ENCODE peak calls at places on chromosomes 4 and X, in eight cellular contexts. A, B, E, H, D, K, X and L are unnamed samples. For H3K27me3, the result is how much of the 10 kb centered on the place peaks cover.

GRCh38 chr4:143692241-143692640 is 8.2 kb downstream of the FREM3 start:
- DNase-seq in A (no peak), B (no peak), E (no peak), H (no peak), D (no peak), K (no peak), X (no peak), L (no peak)

GRCh38 chr4:72791054-72791453 is 222.0 kb upstream of the ADAMTS3 start:
- DNase-seq in A (no peak), B (no peak), E (no peak), H (no peak), D (no peak), K (no peak), X (no peak), L (no peak)

GRCh38 chrX:97563531-97564133 is 679.9 kb downstream of the RPA4 start:
- DNase-seq in A (no peak), B (no peak), E (no peak), H (no peak), D (peak), K (peak), X (peak), L (peak)

GRCh38 chr4:6029254-6029653 is 11.0 kb upstream of the C4orf50 start:
- DNase-seq in A (no peak), B (no peak), E (no peak), H (no peak), D (no peak), K (no peak), X (no peak), L (no peak)

GRCh38 chr4:8235224-8235623 is 34.3 kb upstream of the HTRA3 start:
- DNase-seq in A (no peak), B (no peak), E (no peak), H (no peak), D (no peak), K (peak), X (no peak), L (no peak)

GRCh38 chr4:179112441-179113170 is 1670.4 kb upstream of the AGA start:
- DNase-seq in A (no peak), B (no peak), E (no peak), H (no peak), D (no peak), K (no peak), X (no peak), L (no peak)

GRCh38 chr4:39025552-39026085 is 6.6 kb downstream of the TMEM156 start:
- DNase-seq in A (no peak), B (no peak), E (no peak), H (no peak), D (no peak), K (no peak), X (no peak), L (no peak)

GRCh38 chr4:152696764-152697250 is 17.0 kb upstream of the TMEM154 start:
- DNase-seq in A (no peak), B (no peak), E (no peak), H (no peak), D (no peak), K (peak), X (no peak), L (no peak)

GRCh38 chr4:181960384-181960783 is 282.8 kb upstream of the TENM3 start:
- DNase-seq in A (no peak), B (no peak), E (no peak), H (no peak), D (no peak), K (no peak), X (no peak), L (no peak)

GRCh38 chrX:108224727-108225455 is 133.3 kb downstream of the ATG4A start:
- DNase-seq in A (no peak), B (no peak), E (no peak), H (no peak), D (no peak), K (no peak), X (no peak), L (no peak)

GRCh38 chrX:2894885-2895292 is 34.2 kb downstream of the ARSD start:
- DNase-seq in A (no peak), B (no peak), E (peak), H (peak), D (peak), K (no peak), X (no peak), L (peak)

DNA sequence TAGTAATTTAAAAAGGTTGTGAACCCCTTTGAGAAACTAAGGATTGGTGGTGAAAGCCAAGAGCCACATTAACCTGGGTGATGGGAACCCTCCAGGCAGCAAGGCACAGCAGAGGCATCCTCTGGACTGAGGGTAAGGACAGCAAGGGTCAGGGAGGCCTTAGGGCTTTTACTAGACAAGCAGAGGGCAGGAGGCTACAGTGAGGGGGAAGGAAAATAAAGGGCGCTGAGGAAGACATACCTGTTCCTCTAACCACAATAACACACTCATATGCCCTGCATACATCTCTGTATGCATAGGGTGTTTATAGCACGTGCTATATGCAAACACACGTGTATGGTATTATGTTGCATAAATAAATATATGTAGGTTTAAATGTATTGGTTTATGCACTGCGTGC is 18.7 kb downstream of the GPM6B start:
- DNase-seq in A (no peak), B (no peak), E (no peak), H (no peak), D (no peak), K (no peak), X (no peak), L (no peak)
- H3K27me3 ChIP-seq in A (under half), B (under half), E (under half), H (under half), D (under half), K (under half), X (under half), L (under half)

GRCh38 chr4:145639281-145639680 is 20.1 kb downstream of the MMAA start:
- DNase-seq in A (no peak), B (no peak), E (no peak), H (no peak), D (no peak), K (no peak), X (no peak), L (no peak)

DNA sequence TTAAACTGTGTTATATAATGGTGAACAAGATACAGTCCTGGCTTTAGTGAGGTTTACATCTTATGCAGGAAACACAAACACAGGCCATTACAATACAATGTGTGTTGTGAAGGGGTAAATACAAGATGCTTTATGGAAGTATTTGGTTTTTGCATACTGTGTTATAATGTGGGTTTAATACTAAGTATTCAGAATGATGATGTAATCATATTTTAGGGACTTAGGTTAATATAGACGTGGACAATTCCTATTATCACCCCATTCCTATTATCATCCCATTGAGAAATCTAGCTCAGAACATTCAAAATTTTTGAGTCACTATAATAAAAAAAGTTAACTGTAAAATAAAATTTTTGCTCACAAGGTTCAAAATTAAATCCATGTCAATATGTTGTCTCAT is 24.1 kb downstream of the MMAA start:
- DNase-seq in A (no peak), B (no peak), E (no peak), H (no peak), D (no peak), K (no peak), X (no peak), L (no peak)
- TF ChIP-seq CTCF in A (no peak), B (no peak), E (no peak), H (no peak), D (no peak), K (no peak), X (no peak), L (no peak)

DNA sequence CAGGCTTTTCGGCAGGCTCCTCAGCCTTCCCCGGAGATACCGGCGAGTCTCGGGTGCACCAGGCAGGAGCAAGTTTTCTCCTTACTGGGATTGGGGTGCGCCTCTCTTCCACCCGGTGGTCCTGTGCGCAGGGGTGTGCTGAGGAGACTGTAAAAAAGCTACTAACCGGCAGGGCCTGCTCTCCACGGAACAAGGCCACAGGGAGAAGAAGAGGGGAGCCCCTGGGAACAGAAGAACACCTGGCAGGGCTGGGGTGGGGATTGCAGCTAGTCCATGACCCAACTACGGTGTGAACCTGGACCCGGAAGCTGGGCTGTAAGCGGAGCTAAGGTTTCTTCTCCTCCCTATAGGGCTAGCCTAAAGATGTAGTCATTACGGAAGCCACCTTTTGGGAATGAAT is 17.7 kb upstream of the ZIC3 start:
- DNase-seq in A (no peak), B (no peak), E (no peak), H (no peak), D (no peak), K (no peak), X (no peak), L (no peak)
- H3K27me3 ChIP-seq in A (under half), B (half or more), E (under half), H (half or more), D (under half), K (under half), X (half or more), L (under half)

GRCh38 chr4:10063544-10064300 is 42.4 kb upstream of the SLC2A9 start:
- DNase-seq in A (no peak), B (peak), E (peak), H (peak), D (peak), K (no peak), X (peak), L (no peak)
- TF ChIP-seq CTCF in A (peak), B (peak), E (peak), H (peak), D (peak), K (peak), X (peak), L (no peak)

DNA sequence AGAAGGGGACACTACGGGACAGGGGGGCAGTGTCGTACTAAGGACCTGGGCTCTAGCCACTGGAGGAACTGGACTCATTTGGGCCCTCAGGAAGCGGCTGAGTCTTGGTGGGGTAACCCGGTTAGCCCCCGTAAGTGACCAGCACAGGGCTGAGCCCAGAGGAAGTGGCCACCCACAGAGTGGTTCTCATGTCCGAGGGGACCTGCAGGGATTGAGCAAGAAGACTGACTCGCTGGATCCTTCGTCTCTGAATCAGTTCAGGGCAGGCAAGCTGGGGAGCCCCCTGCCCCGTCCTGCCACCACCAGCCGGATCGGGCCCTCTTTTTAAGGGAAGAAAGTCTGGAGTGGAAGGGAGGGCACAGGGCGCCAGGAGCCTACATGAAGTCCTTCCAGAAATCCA is 719 bp upstream of the BGN start:
- DNase-seq in A (no peak), B (no peak), E (no peak), H (no peak), D (no peak), K (no peak), X (no peak), L (no peak)
- H3K27me3 ChIP-seq in A (under half), B (under half), E (under half), H (under half), D (under half), K (under half), X (under half), L (under half)

GRCh38 chr4:150250998-150251651 is 172.9 kb downstream of the DCLK2 start:
- DNase-seq in A (no peak), B (no peak), E (no peak), H (no peak), D (no peak), K (no peak), X (no peak), L (no peak)

GRCh38 chr4:150244600-150244999 is 166.4 kb downstream of the DCLK2 start:
- DNase-seq in A (no peak), B (no peak), E (no peak), H (no peak), D (no peak), K (no peak), X (no peak), L (no peak)

GRCh38 chr4:150250293-150250997 is 172.2 kb downstream of the DCLK2 start:
- DNase-seq in A (no peak), B (no peak), E (no peak), H (no peak), D (no peak), K (no peak), X (no peak), L (no peak)

GRCh38 chr4:150251752-150252190 is 173.5 kb downstream of the DCLK2 start:
- DNase-seq in A (no peak), B (no peak), E (no peak), H (peak), D (no peak), K (no peak), X (no peak), L (no peak)

GRCh38 chr4:150248181-150248580 is 169.9 kb downstream of the DCLK2 start:
- DNase-seq in A (no peak), B (no peak), E (no peak), H (no peak), D (no peak), K (no peak), X (no peak), L (no peak)
- TF ChIP-seq CTCF in A (peak), B (no peak), E (no peak), H (no peak), D (no peak), K (no peak), X (no peak), L (no peak)

DNA sequence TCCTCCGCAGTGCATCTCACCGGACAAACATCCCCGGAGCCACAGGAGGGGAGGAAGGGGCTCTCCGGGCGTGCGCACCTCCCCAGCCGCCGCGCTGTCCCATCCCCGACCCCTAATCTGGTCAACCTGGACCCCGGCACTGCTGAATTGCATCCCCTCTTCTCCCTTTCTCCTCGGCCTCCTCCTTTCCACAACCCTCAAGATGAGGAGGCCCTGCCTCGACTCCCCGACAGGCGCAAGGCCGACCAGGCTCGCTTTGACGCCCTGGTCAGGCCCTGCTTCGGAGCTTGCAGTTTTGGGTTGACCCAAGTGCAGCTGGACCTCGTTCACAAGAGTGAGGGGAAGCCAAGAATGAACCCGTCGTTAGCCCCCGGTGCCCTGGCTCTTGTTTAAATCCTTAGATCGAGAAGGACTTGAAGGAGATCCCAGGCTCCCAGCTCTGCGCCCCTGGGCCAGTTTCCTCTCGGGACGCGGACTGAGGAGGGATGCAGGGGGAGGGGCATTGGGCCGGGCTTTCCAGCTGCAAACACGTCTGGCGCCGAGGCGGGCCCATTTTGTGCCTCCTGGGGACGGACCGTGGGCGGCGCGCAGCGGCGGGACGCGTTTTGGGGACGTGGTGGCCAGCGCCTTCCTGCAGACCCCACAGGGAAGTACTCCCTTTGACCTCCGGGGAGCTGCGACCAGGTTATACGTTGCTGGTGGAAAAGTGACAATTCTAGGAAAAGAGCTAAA is 2.5 kb downstream of the PDGFRA start:
- DNase-seq in A (peak), B (peak), E (peak), H (no peak), D (no peak), K (no peak), X (peak), L (peak)
- H3K27me3 ChIP-seq in A (half or more), B (half or more), E (under half), H (under half), D (under half), K (under half), X (half or more), L (half or more)

DNA sequence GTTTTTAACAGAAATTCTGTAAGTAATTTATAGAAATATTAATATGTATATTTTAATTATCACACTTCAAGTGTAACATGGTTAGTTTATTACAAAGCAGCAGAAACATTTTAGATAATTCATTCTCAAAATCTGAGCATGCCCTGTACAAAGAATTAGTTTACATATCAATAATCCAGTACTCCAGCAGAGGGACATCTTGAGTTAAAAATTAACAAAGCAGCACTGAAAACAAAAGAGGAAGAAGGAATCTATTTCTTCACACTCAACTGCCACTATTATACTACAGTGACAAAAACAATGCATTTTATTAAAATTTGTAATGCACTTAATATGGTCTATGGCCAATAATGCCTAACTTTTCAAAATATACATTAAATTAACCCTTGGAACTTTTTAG is 179.1 kb upstream of the KLHL4 start:
- DNase-seq in A (no peak), B (no peak), E (no peak), H (no peak), D (no peak), K (no peak), X (no peak), L (no peak)
- TF ChIP-seq CTCF in A (peak), B (peak), E (peak), H (no peak), D (no peak), K (no peak), X (peak), L (no peak)

DNA sequence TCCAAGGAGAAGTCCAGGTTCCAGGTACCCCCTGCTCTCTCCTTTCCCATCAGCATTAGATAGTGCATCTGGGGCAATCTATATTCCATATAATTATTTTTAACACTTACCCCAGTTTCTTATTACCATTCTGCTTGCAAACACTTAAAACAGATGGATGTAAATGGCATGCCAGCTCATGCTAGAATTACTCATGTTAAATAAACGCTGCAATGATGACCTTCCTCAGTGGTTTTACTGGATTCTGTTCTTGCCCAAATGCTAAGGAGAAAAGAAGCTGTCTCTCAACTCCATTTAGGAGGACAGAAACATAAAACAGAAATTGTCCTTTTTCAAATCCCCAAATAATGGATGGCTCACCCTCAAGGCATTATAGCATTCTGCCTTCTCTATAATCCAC is 161.1 kb downstream of the NLGN4X start:
- DNase-seq in A (no peak), B (no peak), E (no peak), H (no peak), D (no peak), K (no peak), X (no peak), L (no peak)
- H3K27me3 ChIP-seq in A (under half), B (under half), E (under half), H (under half), D (under half), K (under half), X (under half), L (under half)